ENCODE peak calls at places on chromosomes 11 and 22, in ten cellular contexts. R is colonic mucosa, X is lower lobe of right lung, S is uterus, N is cardiac muscle cell, B is dorsolateral prefrontal cortex, G is esophagus squamous epithelium, F is neuronal stem cell, P is Peyer's patch, E is H9. K is an unnamed sample. For H3K27me3, the result is how much of the 10 kb centered on the place peaks cover.

GRCh38 chr22:28938286-28938833 is 55.0 kb downstream of the ZNRF3 start:
- DNase-seq in S (no peak), P (no peak), F (no peak), N (no peak), X (no peak), R (no peak), G (no peak), E (no peak), B (no peak), K (no peak)

GRCh38 chr11:134666273-134667174 is 254.5 kb upstream of the B3GAT1 start:
- DNase-seq in N (no peak), E (no peak), P (no peak), G (no peak), X (no peak), F (no peak), R (no peak), B (no peak), S (no peak), K (no peak)

GRCh38 chr22:17814830-17815229 is 40.6 kb upstream of the BID start:
- DNase-seq in B (no peak), G (no peak), E (no peak), F (no peak), R (no peak), X (no peak), N (no peak), P (no peak), S (no peak), K (no peak)

GRCh38 chr11:90364527-90364926 is 141.7 kb upstream of the CHORDC1 start:
- DNase-seq in G (no peak), S (no peak), R (no peak), F (no peak), B (no peak), P (no peak), E (no peak), N (no peak), X (no peak), K (no peak)

GRCh38 chr11:61552108-61552635 is 28.7 kb downstream of the SYT7 start:
- DNase-seq in X (no peak), B (no peak), F (no peak), N (no peak), R (no peak), G (no peak), P (no peak), S (no peak), E (no peak), K (no peak)

GRCh38 chr22:44920183-44920582 is 89.6 kb downstream of the PHF21B start:
- DNase-seq in B (peak), E (no peak), R (no peak), F (no peak), N (no peak), P (no peak), G (no peak), S (no peak), X (peak), K (no peak)

GRCh38 chr11:114111369-114112042 is 52.0 kb downstream of the ZBTB16 start:
- DNase-seq in S (no peak), G (no peak), F (no peak), B (no peak), R (no peak), N (peak), X (no peak), P (no peak), E (no peak), K (no peak)

GRCh38 chr11:81570669-81571068 is 1163.0 kb downstream of the FAM181B start:
- DNase-seq in G (no peak), X (no peak), F (no peak), B (no peak), P (no peak), R (no peak), E (no peak), N (no peak), S (no peak), K (no peak)

GRCh38 chr11:31772412-31772811 is 38.7 kb downstream of the PAX6 start:
- DNase-seq in R (no peak), N (no peak), X (no peak), E (no peak), P (no peak), S (no peak), G (no peak), B (no peak), F (no peak), K (no peak)

GRCh38 chr11:62538470-62539237 is 8.0 kb downstream of the AHNAK start:
- DNase-seq in G (no peak), R (peak), F (no peak), B (no peak), X (no peak), E (no peak), N (no peak), S (no peak), P (no peak), K (no peak)

GRCh38 chr22:25777870-25778269 is 35.9 kb downstream of the MYO18B start:
- DNase-seq in B (no peak), S (no peak), X (no peak), R (peak), G (no peak), P (no peak), N (peak), F (no peak), E (no peak), K (no peak)

GRCh38 chr11:113992459-113993105 is 17.7 kb downstream of the HTR3A start:
- DNase-seq in B (no peak), E (no peak), N (no peak), P (no peak), X (no peak), R (no peak), G (no peak), F (peak), S (no peak), K (no peak)

GRCh38 chr11:57349491-57350274 is 11.5 kb downstream of the P2RX3 start:
- DNase-seq in X (peak), G (no peak), S (peak), R (peak), F (peak), P (peak), B (no peak), N (peak), E (peak), K (peak)

GRCh38 chr11:113316251-113316650 is 1.9 kb downstream of the TTC12 start:
- DNase-seq in S (no peak), G (no peak), X (no peak), P (no peak), B (no peak), E (no peak), N (no peak), R (no peak), F (no peak), K (no peak)

GRCh38 chr11:60701509-60701818 is 2.1 kb downstream of the MS4A8 start:
- DNase-seq in R (no peak), F (no peak), G (no peak), N (no peak), B (no peak), X (no peak), P (no peak), S (no peak), E (no peak), K (no peak)

GRCh38 chr11:44982496-44983062 is 31.9 kb upstream of the TP53I11 start:
- DNase-seq in N (no peak), B (no peak), G (no peak), S (no peak), P (peak), X (no peak), E (no peak), F (no peak), R (no peak), K (no peak)

GRCh38 chr11:65776196-65776595 is 4.6 kb downstream of the AP5B1 start:
- DNase-seq in B (no peak), F (no peak), N (peak), X (peak), P (no peak), R (no peak), E (no peak), G (no peak), S (no peak), K (peak)

GRCh38 chr11:110349109-110349996 is 52.9 kb upstream of the RDX start:
- DNase-seq in S (no peak), B (no peak), N (peak), F (no peak), R (no peak), E (no peak), G (no peak), X (no peak), P (no peak), K (no peak)

GRCh38 chr11:130606181-130606580 is 157.7 kb downstream of the ADAMTS15 start:
- DNase-seq in E (no peak), F (no peak), P (no peak), X (no peak), R (no peak), S (no peak), N (peak), B (no peak), G (no peak), K (no peak)

GRCh38 chr11:107998761-107999160 is 9.9 kb upstream of the CUL5 start:
- DNase-seq in R (no peak), G (no peak), B (no peak), X (no peak), S (no peak), E (no peak), N (peak), F (no peak), P (no peak), K (no peak)

GRCh38 chr11:10619281-10619680 is 50.8 kb upstream of the LYVE1 start:
- DNase-seq in R (no peak), N (no peak), G (no peak), S (no peak), F (no peak), B (no peak), X (no peak), P (no peak), E (no peak), K (no peak)

GRCh38 chr11:100585728-100586127 is 101.4 kb upstream of the ARHGAP42 start:
- DNase-seq in X (no peak), B (no peak), F (no peak), N (no peak), E (no peak), P (no peak), G (no peak), S (no peak), R (no peak), K (no peak)

GRCh38 chr11:127066426-127067090 is 66.0 kb upstream of the KIRREL3 start:
- DNase-seq in P (no peak), N (no peak), G (no peak), S (no peak), B (no peak), R (no peak), E (no peak), F (no peak), X (no peak), K (no peak)

GRCh38 chr11:27207025-27207650 is 155.9 kb downstream of the CCDC34 start:
- DNase-seq in X (no peak), F (no peak), G (no peak), N (no peak), P (no peak), S (no peak), E (no peak), R (no peak), B (no peak), K (no peak)

GRCh38 chr11:120336641-120337132 is 474 bp downstream of the ARHGEF12 start:
- DNase-seq in R (peak), N (no peak), G (no peak), F (no peak), E (no peak), X (peak), B (peak), P (no peak), S (peak), K (peak)

GRCh38 chr11:74992852-74993251 is 4.1 kb downstream of the NEU3 start:
- DNase-seq in B (no peak), P (no peak), R (no peak), F (no peak), G (no peak), E (no peak), X (no peak), S (no peak), N (no peak), K (no peak)

GRCh38 chr22:27100789-27101188 is 443.4 kb downstream of the MIAT start:
- DNase-seq in E (peak), P (no peak), N (peak), X (no peak), S (no peak), R (no peak), G (no peak), B (no peak), F (peak), K (no peak)

GRCh38 chr11:115316682-115317081 is 187.5 kb downstream of the CADM1 start:
- DNase-seq in S (no peak), P (no peak), R (no peak), X (no peak), F (no peak), N (no peak), B (no peak), G (no peak), E (no peak), K (no peak)

GRCh38 chr11:115314330-115314729 is 189.9 kb downstream of the CADM1 start:
- DNase-seq in P (no peak), G (no peak), S (no peak), F (no peak), B (no peak), E (no peak), N (no peak), X (no peak), R (no peak), K (no peak)

GRCh38 chr11:115317428-115318185 is 186.6 kb downstream of the CADM1 start:
- DNase-seq in E (no peak), S (no peak), R (no peak), B (no peak), N (no peak), F (no peak), P (no peak), G (no peak), X (no peak), K (no peak)

GRCh38 chr11:115311949-115312348 is 192.3 kb downstream of the CADM1 start:
- DNase-seq in S (no peak), N (no peak), E (no peak), R (no peak), G (no peak), B (no peak), P (no peak), F (no peak), X (no peak), K (no peak)

DNA sequence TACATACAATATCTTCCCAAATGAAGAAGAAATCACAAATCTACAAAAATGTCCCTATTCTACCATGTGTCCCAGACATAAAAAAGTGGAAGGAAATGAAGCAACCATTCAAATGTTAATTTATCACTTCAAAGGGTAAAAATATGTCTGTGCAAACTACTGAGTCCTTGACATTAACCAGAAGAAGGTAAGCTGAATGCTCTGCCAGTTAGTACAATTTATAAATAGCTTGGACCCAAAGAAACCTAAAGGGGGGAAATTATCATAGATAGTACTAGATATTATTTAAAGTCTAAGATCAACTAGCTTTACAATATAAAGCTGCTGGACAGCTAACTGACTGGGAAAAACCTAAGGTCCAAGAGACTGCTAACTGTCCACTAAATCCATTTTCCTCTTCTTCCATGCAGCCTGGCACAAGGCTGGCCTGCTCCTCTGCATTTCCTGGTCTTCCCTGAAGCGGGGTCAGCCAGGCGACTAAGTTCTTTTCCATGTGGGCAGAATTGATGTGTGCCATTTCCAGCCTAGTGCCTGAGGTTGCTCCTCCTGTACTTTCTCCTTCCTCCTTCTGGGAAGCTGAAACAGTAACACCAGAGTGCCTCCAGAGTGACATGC is 190.9 kb downstream of the CADM1 start:
- DNase-seq in F (no peak), P (no peak), R (no peak), S (no peak), N (no peak), X (no peak), E (no peak), G (no peak), B (no peak), K (no peak)
- H3K27me3 ChIP-seq in F (under half), P (under half), R (under half), S (under half), N (under half), X (under half), E (under half), G (under half), B (under half), K (under half)

GRCh38 chr22:39980635-39981034 is 14.1 kb upstream of the FAM83F start:
- DNase-seq in S (no peak), X (no peak), E (no peak), G (no peak), R (no peak), B (no peak), P (no peak), F (no peak), N (peak), K (no peak)

GRCh38 chr22:39984006-39984405 is 10.7 kb upstream of the FAM83F start:
- DNase-seq in F (no peak), X (no peak), R (no peak), S (no peak), B (no peak), E (no peak), P (no peak), G (no peak), N (peak), K (no peak)

GRCh38 chr22:39983346-39983745 is 11.4 kb upstream of the FAM83F start:
- DNase-seq in R (no peak), P (no peak), E (no peak), N (no peak), F (no peak), X (no peak), S (no peak), G (no peak), B (no peak), K (no peak)

GRCh38 chr22:39979048-39979447 is 15.7 kb upstream of the FAM83F start:
- DNase-seq in B (no peak), S (no peak), X (no peak), P (no peak), E (no peak), F (no peak), N (no peak), G (no peak), R (no peak), K (no peak)

DNA sequence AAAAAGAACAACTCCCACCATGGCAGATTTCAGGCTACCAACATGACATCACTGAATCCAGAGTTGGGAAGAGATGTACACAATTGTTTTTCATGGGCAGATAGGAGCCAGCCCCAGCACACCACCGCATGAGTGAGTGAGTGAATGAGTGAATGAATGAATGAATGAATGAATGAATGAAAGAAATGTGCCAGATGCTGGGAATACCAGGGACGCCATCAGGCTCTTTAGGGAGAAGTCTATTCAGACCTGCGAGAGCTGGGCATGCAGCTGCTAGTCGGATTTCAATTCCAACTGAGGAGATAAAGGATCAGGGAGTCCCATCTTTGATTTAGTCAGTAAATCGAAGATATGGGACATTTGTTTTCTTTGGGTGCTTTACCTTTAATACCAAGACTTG is 15.3 kb upstream of the FAM83F start:
- DNase-seq in R (no peak), S (no peak), F (no peak), E (no peak), N (no peak), P (no peak), G (no peak), B (no peak), X (no peak), K (no peak)
- H3K27me3 ChIP-seq in R (under half), S (under half), F (under half), E (under half), N (under half), P (under half), G (under half), B (under half), X (under half), K (under half)

GRCh38 chr22:50467773-50468440 is 6.9 kb downstream of the SBF1 start:
- DNase-seq in P (no peak), B (no peak), N (no peak), F (no peak), S (no peak), R (no peak), E (no peak), G (no peak), X (no peak), K (no peak)
- H3K27me3 ChIP-seq in P (under half), B (under half), N (under half), F (under half), S (under half), R (under half), E (under half), G (under half), X (under half), K (under half)

DNA sequence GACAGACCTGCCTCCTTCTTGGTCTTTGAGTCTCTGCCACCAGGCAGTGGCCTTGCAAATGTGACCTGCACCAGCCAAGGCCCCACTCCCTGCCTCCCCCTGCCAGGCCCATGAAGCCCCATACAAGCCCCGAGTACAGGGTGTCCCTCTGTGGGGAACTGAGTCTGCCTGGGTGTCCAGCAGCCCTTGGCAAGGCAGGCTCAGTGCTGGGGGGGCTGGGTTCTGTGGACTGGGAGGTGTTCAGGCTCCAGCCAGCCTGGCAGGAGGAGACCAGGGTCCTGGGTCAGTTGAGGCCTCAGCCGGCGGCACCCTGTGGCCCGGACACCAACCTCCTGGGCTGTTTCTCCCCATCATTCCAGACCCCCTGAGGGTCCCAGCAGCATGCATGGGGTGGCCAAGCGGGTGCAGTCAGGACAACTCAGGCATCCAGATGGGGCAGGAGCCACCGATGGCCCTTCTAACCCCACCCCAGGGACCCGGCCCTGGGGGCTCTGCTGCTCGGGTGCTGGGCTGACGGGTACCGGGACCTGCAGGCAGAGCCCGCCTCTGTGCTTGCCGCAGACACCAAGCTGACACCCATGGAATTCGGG is 5.7 kb downstream of the MUC5AC start:
- DNase-seq in E (no peak), S (no peak), X (no peak), R (no peak), G (no peak), B (no peak), N (no peak), F (no peak), P (peak), K (peak)
- H3K27me3 ChIP-seq in E (under half), S (under half), X (under half), R (under half), G (under half), B (under half), N (under half), F (under half), P (under half), K (under half)

GRCh38 chr22:37805878-37806277 is 1.9 kb upstream of the GCAT start:
- DNase-seq in B (no peak), S (no peak), N (no peak), P (no peak), E (no peak), R (no peak), F (no peak), X (no peak), G (no peak), K (no peak)
- H3K27me3 ChIP-seq in B (under half), S (under half), N (under half), P (under half), E (under half), R (under half), F (under half), X (under half), G (under half), K (under half)

DNA sequence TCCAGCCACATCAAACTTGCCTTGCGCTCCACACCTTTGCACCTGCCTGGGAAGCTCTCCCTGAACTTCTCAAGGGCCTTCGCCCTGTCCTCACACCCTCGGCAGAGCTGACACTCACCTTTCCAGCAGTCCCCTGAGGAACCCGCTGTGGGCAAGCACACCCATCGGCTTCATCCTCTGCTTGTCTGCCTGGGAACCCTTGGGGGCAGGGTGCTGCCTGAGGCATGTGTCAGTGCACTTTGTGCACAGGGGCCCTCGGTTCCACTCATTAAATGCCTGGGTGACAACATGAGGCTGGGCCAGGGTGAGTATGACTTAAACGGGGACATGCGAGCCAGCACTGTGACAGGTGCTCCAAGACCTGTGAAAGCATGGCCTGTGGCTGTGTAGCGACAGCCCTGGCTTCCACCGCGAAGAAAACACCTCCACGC is 2.6 kb upstream of the LRFN4 start:
- DNase-seq in F (no peak), R (no peak), G (no peak), P (no peak), E (no peak), B (peak), S (no peak), N (no peak), X (no peak), K (no peak)
- H3K27me3 ChIP-seq in F (under half), R (under half), G (under half), P (under half), E (under half), B (under half), S (under half), N (under half), X (under half), K (under half)

DNA sequence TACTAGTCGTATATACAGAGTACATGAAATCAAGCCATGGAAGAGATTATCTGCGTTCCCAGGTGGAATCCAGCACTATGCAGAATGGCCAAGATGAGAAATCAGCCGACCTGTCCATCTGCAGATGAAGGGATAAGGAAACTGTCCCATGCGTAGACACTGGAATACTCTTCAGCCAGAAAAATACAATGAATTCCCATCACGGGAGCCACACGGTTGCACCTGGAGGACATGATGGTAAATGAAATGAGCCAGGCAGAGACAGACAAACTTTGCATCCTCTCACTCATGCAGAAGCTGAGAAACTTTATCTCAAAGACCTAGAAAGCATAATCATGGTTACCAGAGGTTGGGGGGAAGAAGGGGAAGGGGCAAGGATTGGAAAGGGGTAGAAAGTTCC is 111.9 kb upstream of the TOP3B start:
- DNase-seq in X (no peak), G (no peak), N (no peak), B (no peak), F (no peak), E (no peak), R (no peak), P (no peak), S (no peak), K (no peak)
- H3K27me3 ChIP-seq in X (under half), G (under half), N (half or more), B (under half), F (under half), E (half or more), R (under half), P (under half), S (under half), K (under half)